ENCODE peak calls at places on chromosomes 4 and X, in ten cellular contexts. O, M, F, Y, P, V, U, B, C and T are unnamed samples.

GRCh38 chr4:76053730-76054129 is 17.9 kb upstream of the CXCL11 start:
- DNase-seq in O (no peak), M (no peak), F (no peak), Y (no peak), P (no peak), V (peak), U (no peak), B (no peak), C (no peak), T (no peak)

GRCh38 chr4:5399790-5400421 is 308.5 kb downstream of the EVC2 start:
- DNase-seq in O (peak), M (no peak), F (no peak), Y (no peak), P (no peak), V (peak), U (no peak), B (peak), C (no peak), T (no peak)

GRCh38 chrX:45851434-45851991 is 650.8 kb upstream of the DIPK2B start:
- DNase-seq in O (peak), M (no peak), F (no peak), Y (peak), P (no peak), V (no peak), U (no peak), B (no peak), C (peak), T (no peak)

GRCh38 chr4:122514671-122515070 is 58.1 kb upstream of the IL2 start:
- DNase-seq in O (no peak), M (no peak), F (no peak), Y (no peak), P (no peak), V (no peak), U (no peak), B (no peak), C (no peak), T (no peak)

GRCh38 chr4:94653984-94654609 is 103.7 kb upstream of the BMPR1B start:
- DNase-seq in O (no peak), M (no peak), F (no peak), Y (no peak), P (no peak), V (no peak), U (no peak), B (no peak), C (no peak), T (no peak)

GRCh38 chr4:2244947-2245786 is 3.2 kb upstream of the HAUS3 start:
- DNase-seq in O (no peak), M (no peak), F (no peak), Y (no peak), P (no peak), V (no peak), U (peak), B (no peak), C (no peak), T (no peak)

GRCh38 chr4:75653845-75654503 is 19.2 kb downstream of the G3BP2 start:
- DNase-seq in O (peak), M (no peak), F (no peak), Y (no peak), P (no peak), V (peak), U (no peak), B (no peak), C (no peak), T (no peak)

GRCh38 chr4:26496207-26496783 is 6.0 kb upstream of the CCKAR start:
- DNase-seq in O (peak), M (no peak), F (no peak), Y (no peak), P (no peak), V (no peak), U (no peak), B (no peak), C (no peak), T (peak)

GRCh38 chr4:77931452-77932135 is 69.0 kb downstream of the MRPL1 start:
- DNase-seq in O (no peak), M (peak), F (no peak), Y (no peak), P (no peak), V (peak), U (no peak), B (no peak), C (no peak), T (peak)

GRCh38 chrX:103100484-103100883 is 7.5 kb upstream of the NXF3 start:
- DNase-seq in O (no peak), M (no peak), F (no peak), Y (no peak), P (no peak), V (no peak), U (no peak), B (no peak), C (no peak), T (no peak)

GRCh38 chrX:15475021-15475420 is 18.1 kb downstream of the PIR start:
- DNase-seq in O (no peak), M (no peak), F (no peak), Y (no peak), P (no peak), V (peak), U (no peak), B (no peak), C (no peak), T (no peak)

GRCh38 chr4:112717856-112718255 is 80.9 kb downstream of the LARP7 start:
- DNase-seq in O (no peak), M (no peak), F (no peak), Y (no peak), P (no peak), V (no peak), U (no peak), B (no peak), C (no peak), T (no peak)

GRCh38 chr4:10192331-10192730 is 75.7 kb upstream of the WDR1 start:
- DNase-seq in O (no peak), M (no peak), F (no peak), Y (no peak), P (no peak), V (no peak), U (no peak), B (no peak), C (no peak), T (no peak)

GRCh38 chr4:15420642-15421041 is 7.2 kb upstream of the C1QTNF7 start:
- DNase-seq in O (peak), M (no peak), F (no peak), Y (no peak), P (no peak), V (peak), U (no peak), B (no peak), C (no peak), T (peak)

GRCh38 chr4:25347971-25348370 is 29.1 kb upstream of the ANAPC4 start:
- DNase-seq in O (no peak), M (no peak), F (no peak), Y (no peak), P (no peak), V (no peak), U (no peak), B (peak), C (no peak), T (no peak)

GRCh38 chr4:183038436-183038835 is 60.6 kb upstream of the WWC2 start:
- DNase-seq in O (no peak), M (no peak), F (no peak), Y (no peak), P (no peak), V (no peak), U (no peak), B (no peak), C (no peak), T (no peak)

GRCh38 chr4:107824367-107825071 is at the start of gene SGMS2:
- DNase-seq in O (peak), M (peak), F (peak), Y (peak), P (peak), V (peak), U (peak), B (no peak), C (peak), T (peak)

GRCh38 chrX:148552775-148553174 is 52.4 kb downstream of the AFF2 start:
- DNase-seq in O (no peak), M (no peak), F (no peak), Y (no peak), P (no peak), V (no peak), U (no peak), B (no peak), C (no peak), T (no peak)

GRCh38 chr4:164734476-164734875 is 19.5 kb upstream of the SMIM31 start:
- DNase-seq in O (no peak), M (no peak), F (no peak), Y (no peak), P (no peak), V (no peak), U (no peak), B (no peak), C (no peak), T (no peak)

GRCh38 chrX:101507986-101508385 is 22.7 kb downstream of the ARMCX4 start:
- DNase-seq in O (no peak), M (no peak), F (no peak), Y (no peak), P (no peak), V (no peak), U (no peak), B (no peak), C (no peak), T (no peak)

GRCh38 chr4:123340381-123340701 is 56.3 kb upstream of the SPRY1 start:
- DNase-seq in O (no peak), M (peak), F (no peak), Y (no peak), P (no peak), V (peak), U (no peak), B (no peak), C (no peak), T (peak)

GRCh38 chrX:35625714-35626113 is 172.4 kb upstream of the MAGEB16 start:
- DNase-seq in O (no peak), M (no peak), F (no peak), Y (no peak), P (no peak), V (no peak), U (no peak), B (no peak), C (no peak), T (no peak)

GRCh38 chrX:39728025-39728424 is 369.7 kb downstream of the BCOR start:
- DNase-seq in O (no peak), M (no peak), F (no peak), Y (no peak), P (no peak), V (peak), U (no peak), B (no peak), C (no peak), T (peak)